ENCODE peak calls at places on chromosomes 1 and 21, in six cellular contexts. Z is endothelial cell of umbilical vein, K is HCT116, D is GM23248, J is PC-3, Q is fibroblast of lung. S is an unnamed sample. For H3K4me1 and H3K79me2, the result is how much of the 10 kb centered on the place peaks cover.

GRCh38 chr1:201582261-201582951 is 43.5 kb downstream of the NAV1 start:
- DNase-seq in Z (no peak), K (no peak), D (peak), J (no peak), Q (peak), S (no peak)

GRCh38 chr1:228013322-228014234 is 6.8 kb downstream of the WNT3A start:
- DNase-seq in Z (no peak), K (no peak), D (no peak), J (peak), Q (no peak), S (peak)

GRCh38 chr1:96144636-96145035 is 576.9 kb upstream of the PTBP2 start:
- DNase-seq in Z (no peak), K (no peak), D (no peak), J (no peak), Q (no peak), S (no peak)

GRCh38 chr1:236815941-236816340 is 20.8 kb downstream of the MTR start:
- DNase-seq in Z (no peak), K (no peak), D (no peak), J (no peak), Q (no peak), S (no peak)

GRCh38 chr1:241701483-241702290 is 49.6 kb downstream of the WDR64 start:
- DNase-seq in Z (no peak), K (no peak), D (peak), J (peak), Q (no peak), S (no peak)

GRCh38 chr1:248841702-248842395 is 3.8 kb downstream of the ZNF672 start:
- DNase-seq in Z (peak), K (no peak), D (peak), J (peak), Q (peak), S (no peak)

GRCh38 chr1:205069371-205070125 is 14.7 kb downstream of the TMEM81 start:
- DNase-seq in Z (no peak), K (no peak), D (no peak), J (no peak), Q (no peak), S (no peak)

GRCh38 chr1:7549693-7550161 is 221.4 kb upstream of the VAMP3 start:
- DNase-seq in Z (no peak), K (no peak), D (peak), J (no peak), Q (no peak), S (no peak)

GRCh38 chr1:70227439-70227838 is 6.3 kb downstream of the SRSF11 start:
- DNase-seq in Z (no peak), K (no peak), D (peak), J (no peak), Q (no peak), S (no peak)

GRCh38 chr1:70221241-70222077 is at the start of gene SRSF11:
- DNase-seq in Z (peak), K (peak), D (peak), J (peak), Q (peak), S (peak)

GRCh38 chr1:70222716-70223235 is 1.6 kb downstream of the SRSF11 start:
- DNase-seq in Z (peak), K (no peak), D (peak), J (no peak), Q (no peak), S (no peak)

GRCh38 chr1:70220517-70221240 is 501 bp upstream of the SRSF11 start:
- DNase-seq in Z (no peak), K (no peak), D (no peak), J (no peak), Q (no peak), S (no peak)

GRCh38 chr1:70224954-70225353 is 3.8 kb downstream of the SRSF11 start:
- DNase-seq in Z (no peak), K (no peak), D (no peak), J (no peak), Q (no peak), S (no peak)
- H3K4me1 ChIP-seq in Z (under half), K (under half), D (half or more), J (under half), Q (under half), S (under half)

DNA sequence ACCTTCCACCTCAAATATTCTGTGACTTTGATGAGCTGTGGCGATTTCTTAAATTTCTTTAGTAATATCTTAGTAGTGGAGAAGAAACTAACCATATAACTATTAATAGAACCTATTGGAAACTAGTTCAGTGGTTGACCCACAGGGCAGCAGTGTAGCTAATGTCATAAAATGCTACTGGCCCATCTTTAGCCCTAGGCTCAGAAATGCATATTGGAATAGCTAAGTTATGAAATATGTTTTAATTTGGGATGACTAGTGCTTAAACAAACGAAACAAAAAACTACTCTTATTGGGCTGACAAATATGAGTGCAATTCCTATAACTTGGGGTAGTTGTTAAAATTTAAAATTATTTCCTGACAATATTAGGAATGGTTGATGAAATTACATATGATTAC is 20.2 kb downstream of the MACO1 start:
- DNase-seq in Z (no peak), K (no peak), D (no peak), J (peak), Q (no peak), S (no peak)
- H3K79me2 ChIP-seq in Z (under half), K (under half), D (under half), J (under half), Q (under half), S (under half)

DNA sequence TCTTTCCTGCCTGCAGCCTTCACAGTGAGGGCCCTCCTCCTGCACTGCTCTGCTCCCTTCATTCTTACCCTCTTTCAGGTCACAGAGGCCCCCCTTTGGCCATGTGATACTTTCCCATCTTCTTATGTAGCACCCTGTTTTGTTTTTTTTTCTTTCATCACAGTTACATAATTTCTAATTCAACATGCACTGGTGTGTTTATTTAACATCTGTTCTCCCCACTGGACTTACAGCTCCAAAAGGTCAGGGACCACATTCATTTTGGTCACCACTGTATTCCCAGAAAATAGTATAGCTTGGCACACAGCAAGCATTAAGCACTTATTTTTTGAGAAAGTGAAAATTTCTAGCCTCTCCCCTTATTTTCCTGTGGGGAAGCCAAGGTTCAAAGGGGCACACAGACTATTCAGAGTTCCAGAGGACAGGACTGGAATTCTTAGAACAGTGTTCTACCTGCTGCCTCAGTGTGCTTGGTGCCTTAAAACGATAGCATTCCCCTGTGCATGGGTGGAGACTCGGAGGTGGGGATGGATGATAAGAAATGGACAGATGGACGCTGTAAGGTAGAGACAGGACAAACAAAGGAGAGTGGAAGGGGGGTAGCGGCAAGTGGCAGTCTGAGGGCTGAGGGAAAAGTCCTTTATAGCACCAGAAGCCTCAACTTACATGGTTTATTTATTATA is 5.3 kb downstream of the DENND2D start:
- DNase-seq in Z (no peak), K (no peak), D (no peak), J (no peak), Q (peak), S (no peak)
- H3K27ac ChIP-seq in Z (no peak), K (no peak), D (no peak), J (no peak), Q (no peak), S (no peak)

DNA sequence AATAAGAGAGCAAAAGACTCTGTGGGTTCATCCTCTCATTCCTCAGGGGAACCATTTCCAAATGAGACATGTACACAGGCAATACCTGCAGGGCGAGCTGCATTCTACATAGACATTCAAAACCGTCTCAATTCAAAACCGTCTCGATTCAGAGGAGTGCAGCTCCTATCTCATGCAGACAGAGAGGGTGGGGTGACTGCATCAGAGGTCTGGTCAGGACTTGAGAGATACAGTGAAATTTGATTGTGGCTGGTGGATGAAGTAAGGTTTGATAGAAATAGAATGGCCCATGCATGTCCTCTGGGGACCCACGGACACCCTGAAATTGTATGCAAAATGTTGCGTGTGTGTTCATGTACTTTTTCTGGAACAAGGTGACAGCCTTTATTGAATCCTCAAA is 27.3 kb downstream of the TEX35 start:
- DNase-seq in Z (no peak), K (no peak), D (peak), J (no peak), Q (no peak), S (no peak)
- H3K4me1 ChIP-seq in Z (under half), K (under half), D (half or more), J (half or more), Q (under half), S (half or more)

GRCh38 chr21:46557919-46558392 is 46.9 kb downstream of the S100B start:
- DNase-seq in Z (no peak), K (no peak), D (no peak), J (no peak), Q (no peak), S (no peak)

GRCh38 chr21:46559291-46559983 is 45.4 kb downstream of the S100B start:
- DNase-seq in Z (peak), K (no peak), D (no peak), J (no peak), Q (no peak), S (no peak)

GRCh38 chr21:46556802-46557201 is 48.1 kb downstream of the S100B start:
- DNase-seq in Z (no peak), K (no peak), D (no peak), J (no peak), Q (no peak), S (no peak)

GRCh38 chr21:46555678-46556077 is 49.2 kb downstream of the S100B start:
- DNase-seq in Z (no peak), K (no peak), D (no peak), J (no peak), Q (no peak), S (no peak)

GRCh38 chr21:46557469-46557868 is 47.4 kb downstream of the S100B start:
- DNase-seq in Z (no peak), K (no peak), D (no peak), J (no peak), Q (no peak), S (no peak)
- H3K79me2 ChIP-seq in Z (under half), K (under half), D (under half), J (under half), Q (under half), S (under half)

S was measured in PC-9.